ENCODE peak calls at places on chromosomes 4 and X, in six cellular contexts. P is fibroblast of pulmonary artery, D is GM04504, N is tibial artery, I is nephron progenitor cell, E is A549. K is an unnamed sample.

GRCh38 chr4:16140520-16141249 is 56.9 kb upstream of the PROM1 start:
- DNase-seq in N (no peak), P (peak; percentile 91), E (no peak), D (peak; percentile 70), I (no peak), K (peak; percentile 90)

GRCh38 chrX:19640693-19641374 is 125.5 kb upstream of the MAP3K15 start:
- DNase-seq in I (no peak), N (no peak), P (no peak), E (no peak), D (no peak), K (no peak)

GRCh38 chr4:140049924-140050681 is 103.9 kb downstream of the MAML3 start:
- DNase-seq in E (peak; percentile 53), N (no peak), I (peak; percentile 35), P (peak; percentile 58), D (no peak), K (peak; percentile 23)

GRCh38 chr4:3784469-3785291 is 18.5 kb downstream of the ADRA2C start:
- DNase-seq in E (no peak), D (no peak), P (no peak), I (no peak), N (no peak), K (peak; percentile 78)

GRCh38 chr4:8238061-8238511 is 31.5 kb upstream of the HTRA3 start:
- DNase-seq in D (no peak), E (no peak), I (no peak), N (no peak), P (no peak), K (no peak)

GRCh38 chr4:83716874-83717273 is 181.0 kb downstream of the GPAT3 start:
- DNase-seq in I (no peak), D (peak; percentile 2), E (no peak), P (peak; percentile 6), N (no peak), K (no peak)

GRCh38 chr4:110005461-110006056 is 92.9 kb downstream of the EGF start:
- DNase-seq in I (no peak), D (peak; percentile 28), E (peak; percentile 55), P (peak; percentile 87), N (no peak), K (peak; percentile 60)

GRCh38 chrX:1239681-1240142 is 27.3 kb upstream of the CRLF2 start:
- DNase-seq in D (no peak), E (no peak), N (peak; percentile 62), I (no peak), P (no peak), K (no peak)

GRCh38 chr4:79248610-79249009 is 77.3 kb downstream of the NAA11 start:
- DNase-seq in E (no peak), D (no peak), P (no peak), N (no peak), I (no peak), K (no peak)

GRCh38 chrX:39716401-39716800 is 381.4 kb downstream of the BCOR start:
- DNase-seq in D (no peak), E (no peak), N (no peak), I (no peak), P (no peak), K (no peak)

GRCh38 chr4:101678180-101678579 is 112.3 kb upstream of the BANK1 start:
- DNase-seq in D (peak; percentile 16), I (no peak), P (no peak), E (no peak), N (no peak), K (no peak)

GRCh38 chrX:79413009-79413408 is 45.9 kb upstream of the ITM2A start:
- DNase-seq in N (no peak), I (no peak), D (no peak), E (no peak), P (peak; percentile 29), K (peak; percentile 2)

K was measured in SW480.